ENCODE peak calls at places on chromosomes 12 and 14, in nine cellular contexts. One of them, this sample, is unnamed.

GRCh38 chr14:20493634-20494033 is 11.7 kb upstream of the RNASE10 start:
- DNase-seq in NCI-H510A treated with DMSO at 0.1 percent for 48 hours: no peak
- DNase-seq in IMR-90: no peak
- DNase-seq in head of caudate nucleus: peak
- DNase-seq in activated T-cell treated with anti-CD3 and anti-CD28 coated beads for 1 hour: no peak
- DNase-seq in astrocyte of the cerebellum: no peak
- DNase-seq in T47D: peak
- DNase-seq in activated CD4-positive, alpha-beta T cell treated with anti-CD3 and anti-CD28 coated beads, Interleukin-2, amount 50 U/mL, for 1 hour: no peak
- DNase-seq in HuH-7.5: no peak
- DNase-seq in this sample: peak

GRCh38 chr14:66379116-66379515 is 107.1 kb upstream of the CCDC196 start:
- DNase-seq in NCI-H510A treated with DMSO at 0.1 percent for 48 hours: no peak
- DNase-seq in IMR-90: no peak
- DNase-seq in head of caudate nucleus: no peak
- DNase-seq in activated T-cell treated with anti-CD3 and anti-CD28 coated beads for 1 hour: no peak
- DNase-seq in astrocyte of the cerebellum: no peak
- DNase-seq in T47D: no peak
- DNase-seq in activated CD4-positive, alpha-beta T cell treated with anti-CD3 and anti-CD28 coated beads, Interleukin-2, amount 50 U/mL, for 1 hour: no peak
- DNase-seq in HuH-7.5: no peak
- DNase-seq in this sample: no peak

GRCh38 chr14:76051717-76052459 is 66.3 kb downstream of the IFT43 start:
- DNase-seq in NCI-H510A treated with DMSO at 0.1 percent for 48 hours: no peak
- DNase-seq in IMR-90: no peak
- DNase-seq in head of caudate nucleus: no peak
- DNase-seq in activated T-cell treated with anti-CD3 and anti-CD28 coated beads for 1 hour: no peak
- DNase-seq in astrocyte of the cerebellum: no peak
- DNase-seq in T47D: no peak
- DNase-seq in activated CD4-positive, alpha-beta T cell treated with anti-CD3 and anti-CD28 coated beads, Interleukin-2, amount 50 U/mL, for 1 hour: no peak
- DNase-seq in HuH-7.5: no peak
- DNase-seq in this sample: no peak

GRCh38 chr12:27988594-27989233 is 16.2 kb upstream of the PTHLH start:
- DNase-seq in NCI-H510A treated with DMSO at 0.1 percent for 48 hours: no peak
- DNase-seq in IMR-90: peak
- DNase-seq in head of caudate nucleus: no peak
- DNase-seq in activated T-cell treated with anti-CD3 and anti-CD28 coated beads for 1 hour: no peak
- DNase-seq in astrocyte of the cerebellum: no peak
- DNase-seq in T47D: no peak
- DNase-seq in activated CD4-positive, alpha-beta T cell treated with anti-CD3 and anti-CD28 coated beads, Interleukin-2, amount 50 U/mL, for 1 hour: no peak
- DNase-seq in HuH-7.5: no peak
- DNase-seq in this sample: no peak

GRCh38 chr12:30691122-30691879 is 4.4 kb downstream of the IPO8 start:
- DNase-seq in NCI-H510A treated with DMSO at 0.1 percent for 48 hours: peak
- DNase-seq in IMR-90: peak
- DNase-seq in head of caudate nucleus: no peak
- DNase-seq in activated T-cell treated with anti-CD3 and anti-CD28 coated beads for 1 hour: no peak
- DNase-seq in astrocyte of the cerebellum: peak
- DNase-seq in T47D: no peak
- DNase-seq in activated CD4-positive, alpha-beta T cell treated with anti-CD3 and anti-CD28 coated beads, Interleukin-2, amount 50 U/mL, for 1 hour: no peak
- DNase-seq in HuH-7.5: no peak
- DNase-seq in this sample: peak

GRCh38 chr12:76762556-76762955 is 1.4 kb upstream of the ZDHHC17 start:
- DNase-seq in NCI-H510A treated with DMSO at 0.1 percent for 48 hours: no peak
- DNase-seq in IMR-90: no peak
- DNase-seq in head of caudate nucleus: no peak
- DNase-seq in activated T-cell treated with anti-CD3 and anti-CD28 coated beads for 1 hour: no peak
- DNase-seq in astrocyte of the cerebellum: no peak
- DNase-seq in T47D: no peak
- DNase-seq in activated CD4-positive, alpha-beta T cell treated with anti-CD3 and anti-CD28 coated beads, Interleukin-2, amount 50 U/mL, for 1 hour: no peak
- DNase-seq in HuH-7.5: no peak
- DNase-seq in this sample: no peak

GRCh38 chr12:93025145-93026103 is 96.3 kb upstream of the EEA1 start:
- DNase-seq in NCI-H510A treated with DMSO at 0.1 percent for 48 hours: peak
- DNase-seq in IMR-90: peak
- DNase-seq in head of caudate nucleus: no peak
- DNase-seq in activated T-cell treated with anti-CD3 and anti-CD28 coated beads for 1 hour: no peak
- DNase-seq in astrocyte of the cerebellum: peak
- DNase-seq in T47D: peak
- DNase-seq in activated CD4-positive, alpha-beta T cell treated with anti-CD3 and anti-CD28 coated beads, Interleukin-2, amount 50 U/mL, for 1 hour: no peak
- DNase-seq in HuH-7.5: peak
- DNase-seq in this sample: peak

GRCh38 chr14:23114669-23115491 is 4.2 kb downstream of the CEBPE start:
- DNase-seq in NCI-H510A treated with DMSO at 0.1 percent for 48 hours: no peak
- DNase-seq in IMR-90: peak
- DNase-seq in head of caudate nucleus: no peak
- DNase-seq in activated T-cell treated with anti-CD3 and anti-CD28 coated beads for 1 hour: no peak
- DNase-seq in astrocyte of the cerebellum: peak
- DNase-seq in T47D: peak
- DNase-seq in activated CD4-positive, alpha-beta T cell treated with anti-CD3 and anti-CD28 coated beads, Interleukin-2, amount 50 U/mL, for 1 hour: no peak
- DNase-seq in HuH-7.5: no peak
- DNase-seq in this sample: peak

GRCh38 chr12:114638790-114639435 is 45.1 kb downstream of the TBX3 start:
- DNase-seq in NCI-H510A treated with DMSO at 0.1 percent for 48 hours: no peak
- DNase-seq in IMR-90: no peak
- DNase-seq in head of caudate nucleus: no peak
- DNase-seq in activated T-cell treated with anti-CD3 and anti-CD28 coated beads for 1 hour: no peak
- DNase-seq in astrocyte of the cerebellum: no peak
- DNase-seq in T47D: no peak
- DNase-seq in activated CD4-positive, alpha-beta T cell treated with anti-CD3 and anti-CD28 coated beads, Interleukin-2, amount 50 U/mL, for 1 hour: no peak
- DNase-seq in HuH-7.5: no peak
- DNase-seq in this sample: no peak

GRCh38 chr12:42103155-42103554 is 41.5 kb downstream of the GXYLT1 start:
- DNase-seq in NCI-H510A treated with DMSO at 0.1 percent for 48 hours: no peak
- DNase-seq in IMR-90: no peak
- DNase-seq in head of caudate nucleus: no peak
- DNase-seq in activated T-cell treated with anti-CD3 and anti-CD28 coated beads for 1 hour: no peak
- DNase-seq in astrocyte of the cerebellum: no peak
- DNase-seq in T47D: no peak
- DNase-seq in activated CD4-positive, alpha-beta T cell treated with anti-CD3 and anti-CD28 coated beads, Interleukin-2, amount 50 U/mL, for 1 hour: no peak
- DNase-seq in HuH-7.5: no peak
- DNase-seq in this sample: no peak

GRCh38 chr14:104393898-104394605 is 185.5 kb upstream of the C14orf180 start:
- DNase-seq in NCI-H510A treated with DMSO at 0.1 percent for 48 hours: no peak
- DNase-seq in IMR-90: no peak
- DNase-seq in head of caudate nucleus: no peak
- DNase-seq in activated T-cell treated with anti-CD3 and anti-CD28 coated beads for 1 hour: peak
- DNase-seq in astrocyte of the cerebellum: no peak
- DNase-seq in T47D: no peak
- DNase-seq in activated CD4-positive, alpha-beta T cell treated with anti-CD3 and anti-CD28 coated beads, Interleukin-2, amount 50 U/mL, for 1 hour: peak
- DNase-seq in HuH-7.5: no peak
- DNase-seq in this sample: peak

GRCh38 chr12:107308310-107308709 is 215.0 kb upstream of the CRY1 start:
- DNase-seq in NCI-H510A treated with DMSO at 0.1 percent for 48 hours: no peak
- DNase-seq in IMR-90: no peak
- DNase-seq in head of caudate nucleus: no peak
- DNase-seq in activated T-cell treated with anti-CD3 and anti-CD28 coated beads for 1 hour: no peak
- DNase-seq in astrocyte of the cerebellum: no peak
- DNase-seq in T47D: no peak
- DNase-seq in activated CD4-positive, alpha-beta T cell treated with anti-CD3 and anti-CD28 coated beads, Interleukin-2, amount 50 U/mL, for 1 hour: no peak
- DNase-seq in HuH-7.5: no peak
- DNase-seq in this sample: no peak

GRCh38 chr12:121590476-121591143 is 9.8 kb upstream of the KDM2B start:
- DNase-seq in NCI-H510A treated with DMSO at 0.1 percent for 48 hours: no peak
- DNase-seq in IMR-90: peak
- DNase-seq in head of caudate nucleus: no peak
- DNase-seq in activated T-cell treated with anti-CD3 and anti-CD28 coated beads for 1 hour: peak
- DNase-seq in astrocyte of the cerebellum: no peak
- DNase-seq in T47D: no peak
- DNase-seq in activated CD4-positive, alpha-beta T cell treated with anti-CD3 and anti-CD28 coated beads, Interleukin-2, amount 50 U/mL, for 1 hour: peak
- DNase-seq in HuH-7.5: no peak
- DNase-seq in this sample: no peak

GRCh38 chr14:59507063-59507751 is 22.9 kb downstream of the JKAMP start:
- DNase-seq in NCI-H510A treated with DMSO at 0.1 percent for 48 hours: peak
- DNase-seq in IMR-90: peak
- DNase-seq in head of caudate nucleus: peak
- DNase-seq in activated T-cell treated with anti-CD3 and anti-CD28 coated beads for 1 hour: peak
- DNase-seq in astrocyte of the cerebellum: peak
- DNase-seq in T47D: peak
- DNase-seq in activated CD4-positive, alpha-beta T cell treated with anti-CD3 and anti-CD28 coated beads, Interleukin-2, amount 50 U/mL, for 1 hour: peak
- DNase-seq in HuH-7.5: peak
- DNase-seq in this sample: peak

GRCh38 chr12:125403145-125403789 is 338.0 kb downstream of the AACS start:
- DNase-seq in NCI-H510A treated with DMSO at 0.1 percent for 48 hours: peak
- DNase-seq in IMR-90: peak
- DNase-seq in head of caudate nucleus: no peak
- DNase-seq in activated T-cell treated with anti-CD3 and anti-CD28 coated beads for 1 hour: no peak
- DNase-seq in astrocyte of the cerebellum: peak
- DNase-seq in T47D: peak
- DNase-seq in activated CD4-positive, alpha-beta T cell treated with anti-CD3 and anti-CD28 coated beads, Interleukin-2, amount 50 U/mL, for 1 hour: no peak
- DNase-seq in HuH-7.5: no peak
- DNase-seq in this sample: peak

GRCh38 chr12:45425426-45425825 is 209.5 kb downstream of the ANO6 start:
- DNase-seq in NCI-H510A treated with DMSO at 0.1 percent for 48 hours: no peak
- DNase-seq in IMR-90: peak
- DNase-seq in head of caudate nucleus: no peak
- DNase-seq in activated T-cell treated with anti-CD3 and anti-CD28 coated beads for 1 hour: no peak
- DNase-seq in astrocyte of the cerebellum: peak
- DNase-seq in T47D: no peak
- DNase-seq in activated CD4-positive, alpha-beta T cell treated with anti-CD3 and anti-CD28 coated beads, Interleukin-2, amount 50 U/mL, for 1 hour: no peak
- DNase-seq in HuH-7.5: no peak
- DNase-seq in this sample: no peak

GRCh38 chr12:121725420-121725819 is 12.9 kb downstream of the TMEM120B start:
- DNase-seq in NCI-H510A treated with DMSO at 0.1 percent for 48 hours: no peak
- DNase-seq in IMR-90: no peak
- DNase-seq in head of caudate nucleus: no peak
- DNase-seq in activated T-cell treated with anti-CD3 and anti-CD28 coated beads for 1 hour: no peak
- DNase-seq in astrocyte of the cerebellum: no peak
- DNase-seq in T47D: no peak
- DNase-seq in activated CD4-positive, alpha-beta T cell treated with anti-CD3 and anti-CD28 coated beads, Interleukin-2, amount 50 U/mL, for 1 hour: no peak
- DNase-seq in HuH-7.5: no peak
- DNase-seq in this sample: no peak

GRCh38 chr14:105380656-105381210 is 17.6 kb upstream of the TEX22 start:
- DNase-seq in NCI-H510A treated with DMSO at 0.1 percent for 48 hours: no peak
- DNase-seq in IMR-90: no peak
- DNase-seq in head of caudate nucleus: no peak
- DNase-seq in activated T-cell treated with anti-CD3 and anti-CD28 coated beads for 1 hour: no peak
- DNase-seq in astrocyte of the cerebellum: no peak
- DNase-seq in T47D: no peak
- DNase-seq in activated CD4-positive, alpha-beta T cell treated with anti-CD3 and anti-CD28 coated beads, Interleukin-2, amount 50 U/mL, for 1 hour: no peak
- DNase-seq in HuH-7.5: no peak
- DNase-seq in this sample: no peak

GRCh38 chr12:43112101-43112661 is 439.8 kb downstream of the ADAMTS20 start:
- DNase-seq in NCI-H510A treated with DMSO at 0.1 percent for 48 hours: no peak
- DNase-seq in IMR-90: no peak
- DNase-seq in head of caudate nucleus: no peak
- DNase-seq in activated T-cell treated with anti-CD3 and anti-CD28 coated beads for 1 hour: no peak
- DNase-seq in astrocyte of the cerebellum: no peak
- DNase-seq in T47D: no peak
- DNase-seq in activated CD4-positive, alpha-beta T cell treated with anti-CD3 and anti-CD28 coated beads, Interleukin-2, amount 50 U/mL, for 1 hour: no peak
- DNase-seq in HuH-7.5: no peak
- DNase-seq in this sample: no peak

GRCh38 chr12:106170285-106170684 is 31.5 kb upstream of the NUAK1 start:
- DNase-seq in NCI-H510A treated with DMSO at 0.1 percent for 48 hours: no peak
- DNase-seq in IMR-90: peak
- DNase-seq in head of caudate nucleus: peak
- DNase-seq in activated T-cell treated with anti-CD3 and anti-CD28 coated beads for 1 hour: no peak
- DNase-seq in astrocyte of the cerebellum: peak
- DNase-seq in T47D: no peak
- DNase-seq in activated CD4-positive, alpha-beta T cell treated with anti-CD3 and anti-CD28 coated beads, Interleukin-2, amount 50 U/mL, for 1 hour: no peak
- DNase-seq in HuH-7.5: no peak
- DNase-seq in this sample: peak

GRCh38 chr12:131747276-131747675 is 36.4 kb downstream of the SFSWAP start:
- DNase-seq in NCI-H510A treated with DMSO at 0.1 percent for 48 hours: no peak
- DNase-seq in IMR-90: no peak
- DNase-seq in head of caudate nucleus: no peak
- DNase-seq in activated T-cell treated with anti-CD3 and anti-CD28 coated beads for 1 hour: no peak
- DNase-seq in astrocyte of the cerebellum: no peak
- DNase-seq in T47D: no peak
- DNase-seq in activated CD4-positive, alpha-beta T cell treated with anti-CD3 and anti-CD28 coated beads, Interleukin-2, amount 50 U/mL, for 1 hour: no peak
- DNase-seq in HuH-7.5: no peak
- DNase-seq in this sample: no peak

GRCh38 chr12:93868771-93869170 is 191.6 kb downstream of the CRADD start:
- DNase-seq in NCI-H510A treated with DMSO at 0.1 percent for 48 hours: no peak
- DNase-seq in IMR-90: peak
- DNase-seq in head of caudate nucleus: no peak
- DNase-seq in activated T-cell treated with anti-CD3 and anti-CD28 coated beads for 1 hour: no peak
- DNase-seq in astrocyte of the cerebellum: peak
- DNase-seq in T47D: no peak
- DNase-seq in activated CD4-positive, alpha-beta T cell treated with anti-CD3 and anti-CD28 coated beads, Interleukin-2, amount 50 U/mL, for 1 hour: no peak
- DNase-seq in HuH-7.5: no peak
- DNase-seq in this sample: no peak

GRCh38 chr14:29783556-29783955 is 144.1 kb downstream of the PRKD1 start:
- DNase-seq in NCI-H510A treated with DMSO at 0.1 percent for 48 hours: no peak
- DNase-seq in IMR-90: no peak
- DNase-seq in head of caudate nucleus: no peak
- DNase-seq in activated T-cell treated with anti-CD3 and anti-CD28 coated beads for 1 hour: no peak
- DNase-seq in astrocyte of the cerebellum: no peak
- DNase-seq in T47D: no peak
- DNase-seq in activated CD4-positive, alpha-beta T cell treated with anti-CD3 and anti-CD28 coated beads, Interleukin-2, amount 50 U/mL, for 1 hour: no peak
- DNase-seq in HuH-7.5: no peak
- DNase-seq in this sample: no peak

GRCh38 chr12:19285793-19286448 is 153.4 kb upstream of the AEBP2 start:
- DNase-seq in NCI-H510A treated with DMSO at 0.1 percent for 48 hours: no peak
- DNase-seq in IMR-90: no peak
- DNase-seq in head of caudate nucleus: no peak
- DNase-seq in activated T-cell treated with anti-CD3 and anti-CD28 coated beads for 1 hour: no peak
- DNase-seq in astrocyte of the cerebellum: no peak
- DNase-seq in T47D: no peak
- DNase-seq in activated CD4-positive, alpha-beta T cell treated with anti-CD3 and anti-CD28 coated beads, Interleukin-2, amount 50 U/mL, for 1 hour: no peak
- DNase-seq in HuH-7.5: no peak
- DNase-seq in this sample: no peak

GRCh38 chr12:68776976-68777610 is 30.9 kb upstream of the MDM2 start:
- DNase-seq in NCI-H510A treated with DMSO at 0.1 percent for 48 hours: no peak
- DNase-seq in IMR-90: no peak
- DNase-seq in head of caudate nucleus: no peak
- DNase-seq in activated T-cell treated with anti-CD3 and anti-CD28 coated beads for 1 hour: no peak
- DNase-seq in astrocyte of the cerebellum: no peak
- DNase-seq in T47D: no peak
- DNase-seq in activated CD4-positive, alpha-beta T cell treated with anti-CD3 and anti-CD28 coated beads, Interleukin-2, amount 50 U/mL, for 1 hour: no peak
- DNase-seq in HuH-7.5: no peak
- DNase-seq in this sample: no peak

GRCh38 chr14:58560208-58560607 is 77.6 kb upstream of the DACT1 start:
- DNase-seq in NCI-H510A treated with DMSO at 0.1 percent for 48 hours: no peak
- DNase-seq in IMR-90: peak
- DNase-seq in head of caudate nucleus: no peak
- DNase-seq in activated T-cell treated with anti-CD3 and anti-CD28 coated beads for 1 hour: no peak
- DNase-seq in astrocyte of the cerebellum: no peak
- DNase-seq in T47D: no peak
- DNase-seq in activated CD4-positive, alpha-beta T cell treated with anti-CD3 and anti-CD28 coated beads, Interleukin-2, amount 50 U/mL, for 1 hour: no peak
- DNase-seq in HuH-7.5: no peak
- DNase-seq in this sample: no peak

This sample was measured in NCI-H69.